ENCODE peak calls at places on chromosomes 6 and 20, in six cellular contexts. One of them, this sample, is unnamed.

GRCh38 chr6:74871757-74872156 is 334.1 kb downstream of the COL12A1 start:
- DNase-seq in PC-3: peak; percentile 43
- DNase-seq in SK-N-SH: no peak
- DNase-seq in GM23338: no peak
- DNase-seq in GM23248: peak; percentile 30
- DNase-seq in MM.1S: no peak
- DNase-seq in this sample: no peak

GRCh38 chr6:15473174-15473573 is 189.7 kb downstream of the DTNBP1 start:
- DNase-seq in GM23248: no peak
- DNase-seq in GM23338: no peak
- DNase-seq in SK-N-SH: no peak
- DNase-seq in MM.1S: no peak
- DNase-seq in PC-3: no peak
- DNase-seq in this sample: no peak

GRCh38 chr20:56249244-56249955 is 868 bp downstream of the MC3R start:
- DNase-seq in GM23248: peak; percentile 30
- DNase-seq in MM.1S: peak; percentile 48
- DNase-seq in SK-N-SH: peak; percentile 31
- DNase-seq in PC-3: peak; percentile 31
- DNase-seq in GM23338: peak; percentile 0
- DNase-seq in this sample: peak; percentile 61

GRCh38 chr6:109239918-109240321 is 142.3 kb downstream of the CD164 start:
- DNase-seq in GM23338: no peak
- DNase-seq in PC-3: no peak
- DNase-seq in MM.1S: no peak
- DNase-seq in SK-N-SH: no peak
- DNase-seq in GM23248: no peak
- DNase-seq in this sample: no peak

GRCh38 chr6:134427721-134428120 is 109.8 kb upstream of the SGK1 start:
- DNase-seq in SK-N-SH: no peak
- DNase-seq in GM23248: no peak
- DNase-seq in MM.1S: no peak
- DNase-seq in PC-3: peak; percentile 45
- DNase-seq in GM23338: no peak
- DNase-seq in this sample: no peak

GRCh38 chr6:135231469-135231844 is 50.3 kb downstream of the MYB start:
- DNase-seq in GM23248: peak; percentile 57
- DNase-seq in GM23338: no peak
- DNase-seq in PC-3: no peak
- DNase-seq in SK-N-SH: no peak
- DNase-seq in MM.1S: peak; percentile 45
- DNase-seq in this sample: no peak

GRCh38 chr6:160895562-160895961 is 96.0 kb upstream of the MAP3K4 start:
- DNase-seq in SK-N-SH: no peak
- DNase-seq in GM23248: no peak
- DNase-seq in PC-3: no peak
- DNase-seq in GM23338: no peak
- DNase-seq in MM.1S: no peak
- DNase-seq in this sample: no peak

GRCh38 chr6:5094327-5094726 is 9.2 kb downstream of the PPP1R3G start:
- DNase-seq in MM.1S: no peak
- DNase-seq in GM23248: peak; percentile 94
- DNase-seq in PC-3: peak; percentile 76
- DNase-seq in GM23338: no peak
- DNase-seq in SK-N-SH: no peak
- DNase-seq in this sample: no peak

GRCh38 chr6:34295721-34296120 is 46.9 kb upstream of the SMIM29 start:
- DNase-seq in MM.1S: peak; percentile 79
- DNase-seq in GM23338: no peak
- DNase-seq in GM23248: no peak
- DNase-seq in SK-N-SH: no peak
- DNase-seq in PC-3: no peak
- DNase-seq in this sample: no peak

GRCh38 chr20:59351148-59352040 is 51.0 kb downstream of the EDN3 start:
- DNase-seq in SK-N-SH: no peak
- DNase-seq in GM23248: no peak
- DNase-seq in PC-3: peak; percentile 87
- DNase-seq in MM.1S: no peak
- DNase-seq in GM23338: no peak
- DNase-seq in this sample: no peak

GRCh38 chr6:3247255-3248146 is 11.2 kb upstream of the PSMG4 start:
- DNase-seq in GM23338: peak; percentile 64
- DNase-seq in GM23248: peak; percentile 91
- DNase-seq in PC-3: peak; percentile 53
- DNase-seq in SK-N-SH: peak; percentile 81
- DNase-seq in MM.1S: no peak
- DNase-seq in this sample: peak; percentile 50

GRCh38 chr6:1513206-1513605 is 96.5 kb upstream of the FOXC1 start:
- DNase-seq in SK-N-SH: no peak
- DNase-seq in MM.1S: no peak
- DNase-seq in GM23248: no peak
- DNase-seq in PC-3: no peak
- DNase-seq in GM23338: no peak
- DNase-seq in this sample: no peak

GRCh38 chr20:58238490-58238889 is 10.0 kb upstream of the ANKRD60 start:
- DNase-seq in PC-3: no peak
- DNase-seq in GM23248: no peak
- DNase-seq in SK-N-SH: no peak
- DNase-seq in MM.1S: no peak
- DNase-seq in GM23338: no peak
- DNase-seq in this sample: no peak

DNA sequence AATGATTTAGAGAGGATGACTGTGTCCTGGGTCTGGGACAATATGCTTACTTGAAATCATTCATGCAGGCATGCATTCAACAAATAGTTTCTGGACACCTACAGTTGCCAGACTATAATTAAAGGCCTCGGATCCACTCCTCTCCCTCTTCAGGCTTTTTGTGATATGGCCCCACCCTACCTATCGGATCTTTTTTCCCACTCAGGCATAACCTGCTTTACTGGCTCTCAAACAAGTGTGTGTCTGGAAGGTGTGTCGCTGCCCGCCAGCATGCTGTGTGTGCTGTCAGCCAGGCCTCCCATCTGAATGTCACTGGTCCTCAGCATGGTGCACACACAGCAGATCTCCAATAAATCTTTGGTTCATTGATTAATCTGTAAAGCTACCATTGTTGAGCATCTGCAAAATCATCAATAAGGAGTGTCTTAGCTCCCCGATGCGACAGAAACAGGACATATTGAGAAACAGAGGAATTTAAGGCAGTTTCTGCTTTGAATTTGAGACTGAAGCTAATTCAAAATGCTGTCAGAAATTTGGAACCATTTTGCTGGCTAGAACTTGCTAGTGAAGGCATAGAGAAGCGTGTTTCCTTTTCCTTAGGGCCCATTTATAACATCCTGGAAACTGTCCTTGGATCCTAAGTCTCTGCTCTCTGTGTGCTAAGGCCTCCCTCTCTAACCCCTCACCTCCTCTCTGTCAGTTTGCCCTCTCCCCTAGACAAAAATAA is 23.5 kb upstream of the CCN6 start:
- DNase-seq in GM23338: no peak
- DNase-seq in SK-N-SH: no peak
- DNase-seq in MM.1S: no peak
- DNase-seq in GM23248: no peak
- DNase-seq in PC-3: no peak
- DNase-seq in this sample: no peak
- TF ChIP-seq EZH2phosphoT487 in GM23338: no peak
- TF ChIP-seq EZH2phosphoT487 in SK-N-SH: no peak
- TF ChIP-seq EZH2phosphoT487 in MM.1S: no peak
- TF ChIP-seq EZH2phosphoT487 in GM23248: no peak
- TF ChIP-seq EZH2phosphoT487 in PC-3: no peak
- TF ChIP-seq EZH2phosphoT487 in this sample: no peak

GRCh38 chr6:44047801-44048200 is 79.5 kb downstream of the MRPL14 start:
- DNase-seq in GM23338: no peak
- DNase-seq in MM.1S: no peak
- DNase-seq in PC-3: no peak
- DNase-seq in GM23248: no peak
- DNase-seq in SK-N-SH: no peak
- DNase-seq in this sample: no peak

GRCh38 chr6:44048277-44048676 is 79.0 kb downstream of the MRPL14 start:
- DNase-seq in PC-3: no peak
- DNase-seq in SK-N-SH: no peak
- DNase-seq in GM23248: no peak
- DNase-seq in MM.1S: no peak
- DNase-seq in GM23338: no peak
- DNase-seq in this sample: no peak

GRCh38 chr6:44049989-44050871 is 77.0 kb downstream of the MRPL14 start:
- DNase-seq in GM23338: no peak
- DNase-seq in PC-3: peak; percentile 25
- DNase-seq in GM23248: peak; percentile 55
- DNase-seq in SK-N-SH: no peak
- DNase-seq in MM.1S: no peak
- DNase-seq in this sample: no peak

GRCh38 chr6:44050872-44051421 is 76.3 kb downstream of the MRPL14 start:
- DNase-seq in MM.1S: no peak
- DNase-seq in SK-N-SH: peak; percentile 87
- DNase-seq in GM23338: no peak
- DNase-seq in PC-3: peak; percentile 72
- DNase-seq in GM23248: no peak
- DNase-seq in this sample: no peak

DNA sequence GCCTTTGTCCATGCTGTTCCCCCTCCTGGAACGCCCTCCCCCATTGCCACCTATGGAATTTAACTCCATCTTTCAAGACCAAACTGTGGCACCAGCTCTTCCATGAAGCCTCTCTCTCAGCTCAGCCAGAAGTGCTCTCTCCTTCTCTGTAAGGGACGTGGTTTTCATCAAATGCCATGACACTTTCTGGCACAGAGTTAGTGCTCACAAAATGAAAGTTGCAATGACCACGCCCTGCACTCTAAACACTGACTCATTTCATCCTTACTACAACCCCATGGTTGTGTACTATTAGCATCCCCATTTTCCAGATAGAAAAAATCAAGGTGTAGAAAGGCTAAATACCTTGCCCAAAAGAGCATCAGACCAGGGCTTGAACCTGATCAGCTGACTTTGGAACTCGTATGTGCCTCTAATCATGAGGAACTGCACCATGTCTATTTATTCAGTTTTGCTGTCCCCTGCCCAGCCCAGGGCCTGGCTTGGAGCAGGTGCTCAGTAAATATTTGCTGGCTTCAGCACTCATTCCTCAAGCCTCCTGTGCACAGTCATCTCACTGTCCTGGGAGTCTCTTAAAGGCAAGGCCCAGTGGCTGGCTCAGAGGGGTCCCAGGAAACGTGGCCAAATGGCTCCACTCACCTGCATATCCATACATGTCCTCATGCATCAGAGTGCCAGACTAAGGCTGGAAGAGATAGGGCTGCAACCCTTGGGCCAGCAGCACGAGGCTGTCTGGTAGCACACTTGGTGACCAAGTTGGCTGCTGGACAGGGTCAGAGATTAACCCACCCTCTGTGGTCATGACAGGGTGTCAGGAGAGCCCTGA is 77.9 kb downstream of the MRPL14 start:
- DNase-seq in SK-N-SH: no peak
- DNase-seq in PC-3: peak; percentile 88
- DNase-seq in GM23338: no peak
- DNase-seq in GM23248: peak; percentile 84
- DNase-seq in MM.1S: peak; percentile 34
- DNase-seq in this sample: no peak
- H3F3A ChIP-seq in SK-N-SH: peaks cover 5% of the 10 kb centered on the region
- H3F3A ChIP-seq in PC-3: peaks cover 9% of the 10 kb centered on the region
- H3F3A ChIP-seq in GM23338: no peaks in the 10 kb centered on the region
- H3F3A ChIP-seq in GM23248: peaks cover 42% of the 10 kb centered on the region
- H3F3A ChIP-seq in MM.1S: peaks cover 4% of the 10 kb centered on the region
- H3F3A ChIP-seq in this sample: no peaks in the 10 kb centered on the region

GRCh38 chr20:41365785-41366545 is 653 bp downstream of the EMILIN3 start:
- DNase-seq in PC-3: no peak
- DNase-seq in GM23248: peak; percentile 38
- DNase-seq in SK-N-SH: peak; percentile 78
- DNase-seq in GM23338: peak; percentile 61
- DNase-seq in MM.1S: no peak
- DNase-seq in this sample: peak; percentile 62
- H3K4me3 ChIP-seq in PC-3: no peak overlapping the region
- H3K4me3 ChIP-seq in GM23248: peak overlapping the region; percentile 47
- H3K4me3 ChIP-seq in SK-N-SH: peak overlapping the region; percentile 27
- H3K4me3 ChIP-seq in GM23338: peak overlapping the region; percentile 59
- H3K4me3 ChIP-seq in MM.1S: no peak overlapping the region
- H3K4me3 ChIP-seq in this sample: peak overlapping the region; percentile 68

GRCh38 chr20:24790746-24791283 is 158.3 kb upstream of the CST7 start:
- DNase-seq in GM23248: no peak
- DNase-seq in GM23338: peak; percentile 23
- DNase-seq in PC-3: no peak
- DNase-seq in SK-N-SH: no peak
- DNase-seq in MM.1S: no peak
- DNase-seq in this sample: no peak
- TF ChIP-seq EZH2phosphoT487 in GM23248: no peak
- TF ChIP-seq EZH2phosphoT487 in GM23338: no peak
- TF ChIP-seq EZH2phosphoT487 in PC-3: no peak
- TF ChIP-seq EZH2phosphoT487 in SK-N-SH: no peak
- TF ChIP-seq EZH2phosphoT487 in MM.1S: no peak
- TF ChIP-seq EZH2phosphoT487 in this sample: no peak

GRCh38 chr6:121984956-121985355 is 414.5 kb upstream of the HSF2 start:
- DNase-seq in SK-N-SH: no peak
- DNase-seq in GM23248: no peak
- DNase-seq in PC-3: no peak
- DNase-seq in MM.1S: no peak
- DNase-seq in GM23338: peak; percentile 9
- DNase-seq in this sample: peak; percentile 72
- H3F3A ChIP-seq in SK-N-SH: no peaks in the 10 kb centered on the region
- H3F3A ChIP-seq in GM23248: no peaks in the 10 kb centered on the region
- H3F3A ChIP-seq in PC-3: no peaks in the 10 kb centered on the region
- H3F3A ChIP-seq in MM.1S: no peaks in the 10 kb centered on the region
- H3F3A ChIP-seq in GM23338: no peaks in the 10 kb centered on the region
- H3F3A ChIP-seq in this sample: peaks cover 8% of the 10 kb centered on the region

GRCh38 chr20:32880635-32881034 is 21.9 kb downstream of the EFCAB8 start:
- DNase-seq in PC-3: no peak
- DNase-seq in SK-N-SH: no peak
- DNase-seq in GM23248: no peak
- DNase-seq in GM23338: no peak
- DNase-seq in MM.1S: no peak
- DNase-seq in this sample: no peak
- H3K4me3 ChIP-seq in PC-3: no peak overlapping the region
- H3K4me3 ChIP-seq in SK-N-SH: no peak overlapping the region
- H3K4me3 ChIP-seq in GM23248: no peak overlapping the region
- H3K4me3 ChIP-seq in GM23338: no peak overlapping the region
- H3K4me3 ChIP-seq in MM.1S: no peak overlapping the region
- H3K4me3 ChIP-seq in this sample: no peak overlapping the region

DNA sequence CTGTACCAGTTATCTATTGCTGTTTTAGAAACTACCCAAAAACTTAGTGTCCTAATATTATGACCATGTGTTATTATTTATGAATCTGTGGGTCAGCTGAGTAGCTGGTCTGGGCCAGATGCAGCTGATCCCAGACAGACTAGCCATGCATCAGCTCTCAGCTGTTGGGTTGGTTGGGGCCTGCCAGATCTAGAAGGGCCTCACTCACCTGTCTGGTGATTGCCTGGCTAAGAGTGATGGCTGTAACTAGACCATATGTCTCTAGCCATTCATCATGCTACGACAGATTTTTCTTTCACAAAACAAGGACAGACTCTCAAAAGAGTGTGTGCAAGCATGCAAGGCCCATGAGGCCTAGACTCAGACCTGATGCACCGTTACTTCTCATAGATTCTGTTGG is 403.2 kb downstream of the SAMD5 start:
- DNase-seq in SK-N-SH: no peak
- DNase-seq in GM23248: no peak
- DNase-seq in GM23338: no peak
- DNase-seq in PC-3: no peak
- DNase-seq in MM.1S: no peak
- DNase-seq in this sample: no peak
- TF ChIP-seq EZH2phosphoT487 in SK-N-SH: no peak
- TF ChIP-seq EZH2phosphoT487 in GM23248: no peak
- TF ChIP-seq EZH2phosphoT487 in GM23338: no peak
- TF ChIP-seq EZH2phosphoT487 in PC-3: no peak
- TF ChIP-seq EZH2phosphoT487 in MM.1S: no peak
- TF ChIP-seq EZH2phosphoT487 in this sample: no peak

GRCh38 chr6:30100585-30101422 is 12.1 kb downstream of the TRIM31 start:
- DNase-seq in PC-3: peak; percentile 75
- DNase-seq in GM23338: peak; percentile 77
- DNase-seq in SK-N-SH: peak; percentile 45
- DNase-seq in MM.1S: no peak
- DNase-seq in GM23248: peak; percentile 50
- DNase-seq in this sample: peak; percentile 54
- H3F3A ChIP-seq in PC-3: no peaks in the 10 kb centered on the region
- H3F3A ChIP-seq in GM23338: peaks cover 5% of the 10 kb centered on the region
- H3F3A ChIP-seq in SK-N-SH: peaks cover 6% of the 10 kb centered on the region
- H3F3A ChIP-seq in MM.1S: peaks cover 15% of the 10 kb centered on the region
- H3F3A ChIP-seq in GM23248: peaks cover 9% of the 10 kb centered on the region
- H3F3A ChIP-seq in this sample: peaks cover 22% of the 10 kb centered on the region

This sample was measured in neural progenitor cell.